ENCODE peak calls at places on chromosome 5, in five cellular contexts. W is cardiac muscle cell; J is HTR-8/SVneo; F is stimulated activated CD8-positive, alpha-beta memory T cell treated with anti-CD3 and anti-CD28 coated beads, Interleukin-4, amount 100 ng/mL, for 24 hours; E is substantia nigra. U is an unnamed sample.

GRCh38 chr5:122896598-122897282 is 51.3 kb downstream of the SNX24 start:
- DNase-seq in W (no peak), J (peak), F (no peak), E (no peak), U (no peak)

GRCh38 chr5:149403923-149404745 is 25.0 kb upstream of the IL17B start:
- DNase-seq in W (no peak), J (no peak), F (no peak), E (no peak), U (no peak)

GRCh38 chr5:95959051-95959963 is 2.3 kb downstream of the ELL2 start:
- DNase-seq in W (peak), J (no peak), F (no peak), E (no peak), U (no peak)

GRCh38 chr5:5644249-5644648 is 221.8 kb downstream of the ICE1 start:
- DNase-seq in W (no peak), J (no peak), F (no peak), E (no peak), U (no peak)

GRCh38 chr5:143514915-143515314 is 111.4 kb upstream of the NR3C1 start:
- DNase-seq in W (no peak), J (no peak), F (no peak), E (no peak), U (no peak)

GRCh38 chr5:71653119-71653518 is 66.0 kb upstream of the CARTPT start:
- DNase-seq in W (no peak), J (no peak), F (no peak), E (no peak), U (no peak)

GRCh38 chr5:163505049-163505474 is 357 bp upstream of the MAT2B start:
- DNase-seq in W (no peak), J (no peak), F (no peak), E (no peak), U (no peak)

GRCh38 chr5:127170918-127171600 is 97.8 kb upstream of the C5orf63 start:
- DNase-seq in W (no peak), J (no peak), F (no peak), E (no peak), U (no peak)

GRCh38 chr5:122419195-122419894 is 107.3 kb downstream of the SNCAIP start:
- DNase-seq in W (no peak), J (no peak), F (no peak), E (no peak), U (no peak)

GRCh38 chr5:181070523-181070922 is 30.5 kb downstream of the BTNL9 start:
- DNase-seq in W (no peak), J (no peak), F (no peak), E (no peak), U (no peak)

GRCh38 chr5:38948501-38948900 is 102.7 kb downstream of the OSMR start:
- DNase-seq in W (no peak), J (no peak), F (no peak), E (no peak), U (no peak)

GRCh38 chr5:56681346-56681745 is 134.0 kb upstream of the MAP3K1 start:
- DNase-seq in W (no peak), J (no peak), F (no peak), E (no peak), U (no peak)

GRCh38 chr5:92922231-92922967 is 658.6 kb downstream of the NR2F1-AS1 start:
- DNase-seq in W (no peak), J (no peak), F (no peak), E (no peak), U (no peak)

GRCh38 chr5:180345781-180346180 is 7.4 kb downstream of the GFPT2 start:
- DNase-seq in W (no peak), J (no peak), F (no peak), E (no peak), U (no peak)

GRCh38 chr5:158180407-158180806 is 321.5 kb upstream of the CLINT1 start:
- DNase-seq in W (no peak), J (no peak), F (no peak), E (no peak), U (no peak)

GRCh38 chr5:179147991-179148702 is 88.0 kb downstream of the ZNF354C start:
- DNase-seq in W (no peak), J (no peak), F (no peak), E (no peak), U (no peak)

GRCh38 chr5:39072915-39073758 is 1.1 kb downstream of the RICTOR start:
- DNase-seq in W (peak), J (peak), F (peak), E (no peak), U (peak)

GRCh38 chr5:179792612-179793469 is 945 bp upstream of the LTC4S start:
- DNase-seq in W (no peak), J (no peak), F (no peak), E (no peak), U (no peak)

GRCh38 chr5:95973793-95974325 is 12.2 kb upstream of the ELL2 start:
- DNase-seq in W (no peak), J (no peak), F (no peak), E (no peak), U (no peak)

GRCh38 chr5:142474426-142474825 is 149.6 kb upstream of the SPRY4 start:
- DNase-seq in W (no peak), J (peak), F (no peak), E (no peak), U (no peak)

GRCh38 chr5:11564716-11565115 is 339.5 kb downstream of the CTNND2 start:
- DNase-seq in W (no peak), J (no peak), F (no peak), E (no peak), U (peak)

GRCh38 chr5:57117601-57118000 is 56.3 kb upstream of the GPBP1 start:
- DNase-seq in W (no peak), J (no peak), F (peak), E (no peak), U (no peak)

GRCh38 chr5:172274951-172275753 is 8.4 kb downstream of the UBTD2 start:
- DNase-seq in W (no peak), J (no peak), F (peak), E (no peak), U (no peak)

GRCh38 chr5:107671742-107672211 is 1.0 kb upstream of the EFNA5 start:
- DNase-seq in W (peak), J (peak), F (no peak), E (no peak), U (no peak)

GRCh38 chr5:110957934-110958333 is 113.6 kb upstream of the TSLP start:
- DNase-seq in W (no peak), J (no peak), F (no peak), E (no peak), U (no peak)

GRCh38 chr5:142847898-142848790 is 78.0 kb downstream of the ARHGAP26 start:
- DNase-seq in W (no peak), J (no peak), F (no peak), E (no peak), U (no peak)

GRCh38 chr5:157665467-157666085 is 5.8 kb upstream of the C5orf52 start:
- DNase-seq in W (no peak), J (peak), F (no peak), E (no peak), U (no peak)

GRCh38 chr5:79130781-79131180 is 19.2 kb downstream of the BHMT start:
- DNase-seq in W (no peak), J (no peak), F (no peak), E (no peak), U (no peak)

GRCh38 chr5:122311400-122311887 is 593 bp upstream of the SNCAIP start:
- DNase-seq in W (no peak), J (no peak), F (no peak), E (peak), U (no peak)

GRCh38 chr5:28165116-28165515 is 1126.7 kb upstream of the CDH9 start:
- DNase-seq in W (no peak), J (peak), F (no peak), E (no peak), U (no peak)

GRCh38 chr5:78997090-78997489 is 12.0 kb upstream of the ARSB start:
- DNase-seq in W (no peak), J (no peak), F (no peak), E (no peak), U (no peak)

GRCh38 chr5:90356612-90357011 is 52.9 kb downstream of the CETN3 start:
- DNase-seq in W (no peak), J (no peak), F (no peak), E (no peak), U (no peak)

GRCh38 chr5:81838307-81838906 is 87.5 kb upstream of the SSBP2 start:
- DNase-seq in W (peak), J (no peak), F (no peak), E (no peak), U (no peak)

GRCh38 chr5:80623911-80624457 is 30.5 kb upstream of the MSH3 start:
- DNase-seq in W (no peak), J (no peak), F (no peak), E (no peak), U (no peak)

GRCh38 chr5:132427285-132428146 is 58.0 kb downstream of the SLC22A5 start:
- DNase-seq in W (peak), J (no peak), F (no peak), E (no peak), U (no peak)

GRCh38 chr5:176739461-176740051 is 70.8 kb upstream of the UNC5A start:
- DNase-seq in W (no peak), J (no peak), F (no peak), E (no peak), U (peak)

U was measured in posterior cingulate gyrus.